ENCODE peak calls at places on chromosomes 5 and 9, in five cellular contexts. Z, E, D, F and X are unnamed samples.

GRCh38 chr9:130194406-130194932 is 22.3 kb downstream of the NCS1 start:
- DNase-seq in Z (no peak), E (no peak), D (no peak), F (no peak), X (no peak)

GRCh38 chr9:116471093-116471906 is 215.8 kb upstream of the TRIM32 start:
- DNase-seq in Z (no peak), E (no peak), D (peak), F (no peak), X (no peak)

GRCh38 chr9:81613002-81613750 is 76.2 kb downstream of the TLE1 start:
- DNase-seq in Z (no peak), E (no peak), D (no peak), F (no peak), X (no peak)

GRCh38 chr5:94746731-94747124 is 128.3 kb downstream of the SLF1 start:
- DNase-seq in Z (no peak), E (no peak), D (no peak), F (no peak), X (peak)

GRCh38 chr9:71191708-71192107 is 70.3 kb upstream of the TRPM3 start:
- DNase-seq in Z (no peak), E (no peak), D (no peak), F (no peak), X (no peak)

GRCh38 chr5:161745392-161745791 is 59.9 kb downstream of the GABRA6 start:
- DNase-seq in Z (no peak), E (no peak), D (no peak), F (no peak), X (no peak)

GRCh38 chr5:17882760-17883488 is 248.7 kb downstream of the TAF11L14 start:
- DNase-seq in Z (peak), E (no peak), D (peak), F (no peak), X (no peak)

GRCh38 chr5:101997235-101997634 is 298.8 kb downstream of the SLCO4C1 start:
- DNase-seq in Z (no peak), E (no peak), D (no peak), F (no peak), X (no peak)

GRCh38 chr9:137502008-137502913 is 43.1 kb upstream of the NSMF start:
- DNase-seq in Z (peak), E (no peak), D (no peak), F (no peak), X (no peak)

GRCh38 chr5:112059601-112060135 is 302.7 kb upstream of the NREP start:
- DNase-seq in Z (no peak), E (no peak), D (no peak), F (no peak), X (no peak)

GRCh38 chr5:112975721-112976431 is 722 bp upstream of the DCP2 start:
- DNase-seq in Z (no peak), E (no peak), D (no peak), F (no peak), X (no peak)

GRCh38 chr9:136721339-136722092 is 9.1 kb downstream of the DIPK1B start:
- DNase-seq in Z (peak), E (no peak), D (no peak), F (no peak), X (peak)

GRCh38 chr5:58259685-58260152 is 200.2 kb downstream of the PLK2 start:
- DNase-seq in Z (peak), E (peak), D (peak), F (peak), X (no peak)

GRCh38 chr5:163612358-163613149 is 107.1 kb downstream of the MAT2B start:
- DNase-seq in Z (no peak), E (no peak), D (no peak), F (no peak), X (no peak)

GRCh38 chr9:130243015-130243881 is 22.3 kb upstream of the HMCN2 start:
- DNase-seq in Z (peak), E (peak), D (no peak), F (peak), X (peak)

GRCh38 chr9:72656021-72656420 is 134.6 kb downstream of the TMC1 start:
- DNase-seq in Z (no peak), E (no peak), D (no peak), F (no peak), X (no peak)

GRCh38 chr9:88702985-88703384 is 168.0 kb downstream of the NXNL2 start:
- DNase-seq in Z (no peak), E (no peak), D (no peak), F (peak), X (no peak)

GRCh38 chr5:41686191-41686590 is 175.8 kb upstream of the PLCXD3 start:
- DNase-seq in Z (no peak), E (no peak), D (no peak), F (no peak), X (no peak)

GRCh38 chr5:81023261-81024015 is 63.3 kb downstream of the RASGRF2 start:
- DNase-seq in Z (no peak), E (no peak), D (no peak), F (no peak), X (no peak)

GRCh38 chr9:106019702-106020101 is 325.4 kb downstream of the TMEM38B start:
- DNase-seq in Z (no peak), E (no peak), D (peak), F (no peak), X (no peak)

GRCh38 chr5:66992547-66992946 is 204.1 kb downstream of the CD180 start:
- DNase-seq in Z (no peak), E (no peak), D (no peak), F (no peak), X (peak)

GRCh38 chr9:1606253-1606652 is 408.9 kb upstream of the SMARCA2 start:
- DNase-seq in Z (no peak), E (no peak), D (no peak), F (no peak), X (peak)

GRCh38 chr9:107615325-107615724 is 125.8 kb upstream of the KLF4 start:
- DNase-seq in Z (no peak), E (no peak), D (no peak), F (no peak), X (peak)

GRCh38 chr5:66666778-66667177 is 70.6 kb downstream of the MAST4 start:
- DNase-seq in Z (no peak), E (no peak), D (no peak), F (no peak), X (no peak)

GRCh38 chr5:82605441-82605973 is 327.4 kb upstream of the RPS23 start:
- DNase-seq in Z (no peak), E (no peak), D (no peak), F (no peak), X (no peak)

GRCh38 chr9:136053757-136054142 is 41.3 kb downstream of the NACC2 start:
- DNase-seq in Z (no peak), E (no peak), D (no peak), F (no peak), X (peak)

GRCh38 chr9:13857521-13857920 is 456.4 kb downstream of the NFIB start:
- DNase-seq in Z (no peak), E (no peak), D (no peak), F (no peak), X (no peak)

GRCh38 chr5:22070151-22070550 is 783.0 kb downstream of the CDH12 start:
- DNase-seq in Z (no peak), E (no peak), D (no peak), F (no peak), X (no peak)

GRCh38 chr5:125411163-125412050 is 665.0 kb upstream of the ZNF608 start:
- DNase-seq in Z (no peak), E (no peak), D (no peak), F (no peak), X (no peak)

GRCh38 chr5:36878421-36879088 is 2.0 kb downstream of the NIPBL start:
- DNase-seq in Z (no peak), E (no peak), D (no peak), F (peak), X (peak)

GRCh38 chr9:122383992-122384461 is 13.2 kb downstream of the PTGS1 start:
- DNase-seq in Z (peak), E (no peak), D (no peak), F (no peak), X (no peak)

GRCh38 chr9:121645853-121646807 is 5.3 kb upstream of the DAB2IP start:
- DNase-seq in Z (no peak), E (no peak), D (no peak), F (no peak), X (no peak)

GRCh38 chr5:16797949-16798348 is 138.1 kb downstream of the MYO10 start:
- DNase-seq in Z (no peak), E (no peak), D (no peak), F (no peak), X (no peak)

GRCh38 chr5:148827723-148828122 is 1.3 kb downstream of the ADRB2 start:
- DNase-seq in Z (no peak), E (no peak), D (no peak), F (no peak), X (peak)

GRCh38 chr5:88675159-88675757 is 207.7 kb downstream of the MEF2C start:
- DNase-seq in Z (no peak), E (no peak), D (no peak), F (no peak), X (no peak)
- TF ChIP-seq MAX in Z (no peak), E (no peak), D (no peak), F (no peak), X (no peak)

GRCh38 chr5:170297589-170298462 is at the start of gene LCP2:
- DNase-seq in Z (no peak), E (no peak), D (no peak), F (no peak), X (peak)
- TF ChIP-seq MAX in Z (no peak), E (no peak), D (no peak), F (no peak), X (no peak)

GRCh38 chr9:115193777-115194176 is 75.8 kb upstream of the TNC start:
- DNase-seq in Z (no peak), E (no peak), D (no peak), F (no peak), X (no peak)

GRCh38 chr9:115192835-115193234 is 74.9 kb upstream of the TNC start:
- DNase-seq in Z (no peak), E (no peak), D (no peak), F (no peak), X (no peak)

GRCh38 chr9:115191667-115192066 is 73.7 kb upstream of the TNC start:
- DNase-seq in Z (no peak), E (no peak), D (no peak), F (no peak), X (no peak)

GRCh38 chr9:115192280-115192679 is 74.3 kb upstream of the TNC start:
- DNase-seq in Z (no peak), E (no peak), D (no peak), F (no peak), X (no peak)

DNA sequence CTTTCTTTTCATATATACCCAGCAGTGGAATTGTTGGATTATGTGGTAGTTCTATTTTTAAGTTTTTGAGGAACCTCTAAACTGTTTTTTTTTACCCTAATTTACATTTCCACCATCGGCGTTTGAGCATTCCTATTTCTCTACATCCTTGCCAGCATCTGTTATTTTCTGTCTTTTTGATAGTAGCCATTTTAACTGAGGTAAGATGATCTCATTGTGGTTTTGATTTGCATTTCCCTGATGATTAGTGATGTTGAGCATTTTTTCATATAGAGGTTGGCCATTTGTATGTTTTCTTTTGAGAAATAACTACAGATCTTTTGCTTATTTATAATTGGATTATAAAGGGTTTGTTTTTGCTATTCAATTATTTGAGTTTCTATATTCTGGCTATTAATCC is 71.7 kb upstream of the TNC start:
- DNase-seq in Z (no peak), E (no peak), D (no peak), F (no peak), X (no peak)
- TF ChIP-seq MAX in Z (no peak), E (no peak), D (no peak), F (no peak), X (no peak)

GRCh38 chr9:95012035-95012708 is 285.7 kb downstream of the AOPEP start:
- DNase-seq in Z (no peak), E (no peak), D (no peak), F (no peak), X (no peak)
- TF ChIP-seq MAX in Z (no peak), E (no peak), D (no peak), F (no peak), X (no peak)

GRCh38 chr9:78393932-78394331 is 97.0 kb downstream of the PSAT1 start:
- DNase-seq in Z (no peak), E (no peak), D (no peak), F (no peak), X (no peak)

GRCh38 chr9:78400496-78400895 is 103.6 kb downstream of the PSAT1 start:
- DNase-seq in Z (no peak), E (no peak), D (no peak), F (no peak), X (no peak)

GRCh38 chr9:78396087-78396486 is 99.2 kb downstream of the PSAT1 start:
- DNase-seq in Z (no peak), E (no peak), D (no peak), F (peak), X (no peak)

GRCh38 chr9:78399153-78399552 is 102.2 kb downstream of the PSAT1 start:
- DNase-seq in Z (no peak), E (no peak), D (no peak), F (peak), X (no peak)

DNA sequence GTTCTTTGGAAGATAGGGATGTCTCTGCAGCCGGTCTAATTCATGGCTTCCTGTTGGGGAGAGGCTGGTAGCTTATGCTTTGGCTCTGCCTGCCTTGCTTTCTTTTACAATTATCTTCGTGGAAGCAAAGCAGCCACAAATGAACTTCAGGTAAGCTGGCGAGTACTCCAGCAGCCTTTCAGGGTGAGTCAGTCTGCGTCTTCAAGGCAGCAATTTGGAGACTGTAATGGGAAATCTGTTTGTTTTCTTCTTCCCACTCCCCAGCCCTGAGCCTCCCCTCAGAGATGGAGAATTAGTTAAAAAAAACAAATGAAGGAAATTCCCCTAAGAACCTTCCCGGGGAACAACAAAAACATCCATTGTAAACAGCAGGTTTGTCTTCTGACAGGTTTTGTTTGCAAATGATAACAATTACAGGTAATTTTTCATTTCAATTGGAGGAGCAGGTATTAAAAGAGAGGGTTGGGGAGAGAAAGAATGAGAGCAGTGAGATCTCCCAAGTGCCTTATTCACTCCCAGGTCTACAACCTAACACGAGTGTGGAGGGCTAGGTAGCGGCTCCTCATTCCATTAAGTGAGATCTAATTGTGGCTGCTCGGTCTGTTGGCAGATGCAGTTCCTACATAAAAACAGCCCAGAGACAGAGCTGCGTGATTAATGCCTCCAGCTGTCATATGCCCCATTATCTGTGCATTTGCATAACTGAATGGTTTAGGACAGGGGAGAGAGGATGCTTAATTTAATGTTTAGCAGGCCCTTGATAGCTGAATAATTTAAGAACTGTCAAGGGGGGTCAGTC is 100.3 kb downstream of the PSAT1 start:
- DNase-seq in Z (no peak), E (no peak), D (no peak), F (no peak), X (no peak)
- TF ChIP-seq MAX in Z (no peak), E (no peak), D (no peak), F (no peak), X (no peak)

GRCh38 chr9:16044116-16044881 is 491.5 kb downstream of the CCDC171 start:
- DNase-seq in Z (no peak), E (no peak), D (no peak), F (no peak), X (peak)

GRCh38 chr9:16039988-16040761 is 487.3 kb downstream of the CCDC171 start:
- DNase-seq in Z (peak), E (no peak), D (no peak), F (peak), X (no peak)

GRCh38 chr9:16033921-16034320 is 481.1 kb downstream of the CCDC171 start:
- DNase-seq in Z (no peak), E (no peak), D (no peak), F (no peak), X (no peak)

DNA sequence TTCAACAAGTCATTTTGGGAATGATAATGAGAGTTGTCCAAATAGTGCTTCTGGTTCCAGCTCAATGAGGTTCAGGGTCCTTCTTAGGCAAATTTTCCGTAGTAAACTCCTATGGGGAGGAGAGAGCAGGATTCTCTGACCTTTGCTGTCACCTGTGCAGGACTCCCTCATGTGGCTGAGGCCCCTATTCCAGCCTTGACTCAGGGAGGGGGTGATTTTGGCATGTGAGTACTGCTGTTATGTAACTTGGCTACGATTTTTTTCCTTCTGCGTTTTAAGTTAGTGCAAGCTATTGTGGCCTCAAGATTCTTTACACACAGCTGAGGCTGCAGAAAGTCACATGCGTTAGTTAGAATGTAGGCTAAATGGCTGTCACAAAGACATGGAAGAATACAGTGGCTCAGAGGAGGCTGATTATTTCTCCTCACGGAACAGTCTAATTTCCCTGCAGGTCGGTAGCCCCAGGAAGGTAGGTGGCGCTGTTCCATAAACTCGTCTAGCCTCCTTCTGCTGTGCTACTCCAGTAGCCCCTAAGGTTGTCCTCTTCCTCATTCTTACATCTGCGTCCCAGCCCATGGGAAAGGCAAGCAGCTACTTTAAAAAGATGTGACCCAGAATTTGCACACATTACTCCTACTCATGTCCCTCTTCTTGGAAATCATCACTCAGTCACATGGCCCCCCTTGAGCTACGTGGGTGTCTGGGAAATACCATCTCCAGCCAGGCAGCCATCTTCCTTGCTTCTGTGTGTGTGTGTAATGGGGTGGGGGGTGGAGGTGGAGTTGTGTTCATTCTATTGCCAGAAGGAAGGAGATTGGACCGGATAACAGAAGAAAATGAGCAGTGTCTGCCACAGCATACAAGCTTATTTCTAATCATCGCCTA is 486.5 kb downstream of the CCDC171 start:
- DNase-seq in Z (no peak), E (peak), D (peak), F (peak), X (peak)
- TF ChIP-seq MAX in Z (no peak), E (peak), D (no peak), F (no peak), X (no peak)

DNA sequence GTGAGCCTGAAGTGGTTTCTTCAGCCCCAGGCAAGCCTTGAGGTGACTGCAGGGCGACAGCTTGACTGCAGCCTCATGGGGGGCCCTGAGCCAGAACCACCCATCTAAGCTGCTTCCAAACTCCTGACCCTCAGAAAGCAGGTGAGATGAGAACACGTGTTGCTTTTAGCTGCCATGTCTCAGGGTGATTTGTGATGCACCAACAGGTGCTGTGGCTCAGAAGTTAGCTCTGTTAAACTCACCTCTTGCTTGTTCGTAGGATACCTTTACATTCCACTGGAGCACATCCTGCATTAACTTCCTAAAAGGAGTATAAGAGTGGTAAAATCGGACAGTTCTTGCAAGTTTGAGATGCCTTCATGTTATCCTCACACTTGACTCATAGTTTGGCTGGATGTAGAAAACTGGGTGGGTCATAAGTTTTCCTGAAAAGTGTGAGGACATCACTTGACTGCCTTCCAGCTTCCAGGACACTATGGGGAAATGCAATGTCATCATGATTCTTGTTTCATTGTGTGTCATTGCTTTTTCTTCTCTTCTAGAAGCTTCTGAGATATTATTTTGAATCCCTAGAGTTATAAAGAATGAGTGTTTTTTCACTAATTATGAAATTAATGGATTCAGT is 92.5 kb downstream of the HSD17B3 start:
- DNase-seq in Z (peak), E (no peak), D (no peak), F (no peak), X (no peak)
- TF ChIP-seq MAX in Z (no peak), E (no peak), D (no peak), F (no peak), X (no peak)

DNA sequence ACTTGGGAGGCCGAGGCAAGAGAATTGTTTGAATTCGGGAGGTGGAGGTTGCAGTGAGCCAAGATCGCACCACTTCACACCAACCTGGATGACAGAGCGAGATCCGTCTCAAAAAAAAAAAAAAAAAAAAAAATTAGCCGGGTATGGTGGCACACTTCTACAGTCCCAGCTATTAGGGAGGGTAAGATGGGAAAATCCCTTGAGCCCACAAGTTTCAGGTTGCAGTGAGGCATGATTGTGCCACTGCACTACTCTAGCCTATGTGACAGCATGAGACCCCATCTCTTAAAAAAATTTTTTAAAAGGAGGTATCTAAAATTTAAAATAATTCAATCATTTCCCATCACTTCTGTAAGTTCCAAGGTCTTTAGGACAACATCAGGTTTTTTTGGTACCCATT is 26.0 kb downstream of the PSIP1 start:
- DNase-seq in Z (no peak), E (no peak), D (no peak), F (no peak), X (no peak)
- TF ChIP-seq MAX in Z (no peak), E (no peak), D (no peak), F (no peak), X (no peak)